ENCODE peak calls at places on chromosome 20, in eight cellular contexts. Q is HT1080, J is ACHN, I is thyroid gland, M is COR-L47, X is RWPE1, R is coronary artery, N is bronchial epithelial cell. Y is an unnamed sample.

GRCh38 chr20:58099291-58099915 is 129.1 kb downstream of the ANKRD60 start:
- DNase-seq in Q (no peak), J (no peak), I (no peak), M (no peak), X (no peak), R (peak), N (no peak), Y (no peak)

GRCh38 chr20:57791178-57791945 is 81.5 kb upstream of the PMEPA1 start:
- DNase-seq in Q (no peak), J (no peak), I (no peak), M (no peak), X (no peak), R (no peak), N (no peak), Y (no peak)

GRCh38 chr20:49595811-49596545 is 28.0 kb upstream of the PTGIS start:
- DNase-seq in Q (peak), J (peak), I (no peak), M (no peak), X (no peak), R (no peak), N (no peak), Y (no peak)

GRCh38 chr20:13613917-13614316 is 24.8 kb downstream of the TASP1 start:
- DNase-seq in Q (no peak), J (no peak), I (no peak), M (no peak), X (no peak), R (no peak), N (no peak), Y (no peak)

GRCh38 chr20:34824026-34824860 is 1.2 kb downstream of the NCOA6 start:
- DNase-seq in Q (peak), J (peak), I (peak), M (peak), X (peak), R (peak), N (peak), Y (peak)

GRCh38 chr20:50560867-50561266 is 50.7 kb downstream of the PTPN1 start:
- DNase-seq in Q (no peak), J (no peak), I (no peak), M (no peak), X (peak), R (no peak), N (no peak), Y (no peak)

GRCh38 chr20:61436674-61437279 is 184.7 kb downstream of the CDH4 start:
- DNase-seq in Q (peak), J (peak), I (no peak), M (no peak), X (peak), R (no peak), N (peak), Y (no peak)

GRCh38 chr20:10672579-10673127 is 1.1 kb downstream of the JAG1 start:
- DNase-seq in Q (peak), J (peak), I (peak), M (peak), X (peak), R (no peak), N (no peak), Y (peak)

GRCh38 chr20:16580127-16580526 is 6.9 kb upstream of the KIF16B start:
- DNase-seq in Q (no peak), J (no peak), I (peak), M (peak), X (peak), R (no peak), N (peak), Y (no peak)

GRCh38 chr20:43736588-43737091 is 9.8 kb upstream of the GTSF1L start:
- DNase-seq in Q (no peak), J (no peak), I (no peak), M (no peak), X (no peak), R (no peak), N (no peak), Y (peak)

GRCh38 chr20:49074521-49074920 is 28.4 kb downstream of the CSE1L start:
- DNase-seq in Q (no peak), J (no peak), I (no peak), M (no peak), X (no peak), R (no peak), N (no peak), Y (no peak)

GRCh38 chr20:5767493-5768098 is 17.4 kb downstream of the SHLD1 start:
- DNase-seq in Q (no peak), J (no peak), I (no peak), M (no peak), X (no peak), R (no peak), N (no peak), Y (no peak)

GRCh38 chr20:9294081-9294480 is 220.3 kb upstream of the LAMP5 start:
- DNase-seq in Q (peak), J (no peak), I (no peak), M (no peak), X (peak), R (no peak), N (peak), Y (no peak)

GRCh38 chr20:35329435-35330139 is 37.4 kb upstream of the FAM83C start:
- DNase-seq in Q (peak), J (peak), I (peak), M (no peak), X (peak), R (no peak), N (peak), Y (peak)

GRCh38 chr20:20609522-20609921 is 102.9 kb downstream of the RALGAPA2 start:
- DNase-seq in Q (no peak), J (no peak), I (no peak), M (no peak), X (no peak), R (no peak), N (no peak), Y (no peak)

GRCh38 chr20:39800111-39800510 is 838.0 kb downstream of the DHX35 start:
- DNase-seq in Q (peak), J (no peak), I (no peak), M (no peak), X (peak), R (no peak), N (peak), Y (peak)

GRCh38 chr20:49510562-49511117 is 28.2 kb upstream of the KCNB1 start:
- DNase-seq in Q (no peak), J (peak), I (peak), M (no peak), X (no peak), R (peak), N (no peak), Y (no peak)

GRCh38 chr20:10553326-10553984 is 118.3 kb downstream of the SLX4IP start:
- DNase-seq in Q (peak), J (peak), I (peak), M (peak), X (peak), R (no peak), N (peak), Y (peak)

GRCh38 chr20:57290178-57290484 is 23.7 kb upstream of the BMP7 start:
- DNase-seq in Q (no peak), J (no peak), I (no peak), M (no peak), X (no peak), R (no peak), N (no peak), Y (no peak)

GRCh38 chr20:31474097-31474436 is 860 bp downstream of the DEFB124 start:
- DNase-seq in Q (no peak), J (no peak), I (no peak), M (no peak), X (no peak), R (no peak), N (no peak), Y (no peak)

GRCh38 chr20:34312544-34313217 is 9.5 kb upstream of the AHCY start:
- DNase-seq in Q (peak), J (peak), I (peak), M (peak), X (peak), R (peak), N (peak), Y (peak)

GRCh38 chr20:44646641-44647274 is 4.7 kb downstream of the ADA start:
- DNase-seq in Q (peak), J (no peak), I (no peak), M (no peak), X (peak), R (no peak), N (peak), Y (peak)

GRCh38 chr20:45470262-45470931 is 844 bp downstream of the WFDC2 start:
- DNase-seq in Q (no peak), J (peak), I (peak), M (peak), X (no peak), R (no peak), N (no peak), Y (peak)

GRCh38 chr20:38180781-38181180 is 15.7 kb upstream of the TGM2 start:
- DNase-seq in Q (no peak), J (no peak), I (no peak), M (no peak), X (no peak), R (no peak), N (no peak), Y (no peak)

GRCh38 chr20:3470208-3470626 is 601 bp upstream of the ATRN start:
- DNase-seq in Q (no peak), J (no peak), I (no peak), M (no peak), X (no peak), R (no peak), N (no peak), Y (no peak)

GRCh38 chr20:24497851-24498250 is 28.4 kb downstream of the SYNDIG1 start:
- DNase-seq in Q (no peak), J (no peak), I (peak), M (peak), X (no peak), R (no peak), N (peak), Y (no peak)

GRCh38 chr20:58459058-58459743 is 56.0 kb downstream of the APCDD1L start:
- DNase-seq in Q (no peak), J (no peak), I (no peak), M (no peak), X (no peak), R (no peak), N (no peak), Y (no peak)

GRCh38 chr20:44001667-44002596 is 87.3 kb downstream of the TOX2 start:
- DNase-seq in Q (no peak), J (no peak), I (no peak), M (no peak), X (no peak), R (no peak), N (no peak), Y (peak)

GRCh38 chr20:48786916-48787676 is 40.7 kb downstream of the PREX1 start:
- DNase-seq in Q (no peak), J (no peak), I (no peak), M (no peak), X (no peak), R (no peak), N (no peak), Y (no peak)

GRCh38 chr20:36540551-36541211 is 638 bp upstream of the MYL9 start:
- DNase-seq in Q (no peak), J (no peak), I (peak), M (no peak), X (no peak), R (no peak), N (no peak), Y (no peak)

Y was measured in GM13977.